ENCODE peak calls at places on chromosomes 7 and 10, in seven cellular contexts. E is tibial nerve; Z is neural crest cell; N is HCEC 1CT; I is psoas muscle; X is stimulated activated CD8-positive, alpha-beta memory T cell treated with anti-CD3 and anti-CD28 coated beads, Interleukin-15, amount 100 ng/mL, for 24 hours; B is naive thymus-derived CD4-positive, alpha-beta T cell. W is an unnamed sample.

GRCh38 chr7:27213904-27214586 is 14.2 kb upstream of the HOXA13 start:
- DNase-seq in E (no peak), Z (no peak), N (no peak), I (no peak), X (no peak), B (no peak), W (no peak)

GRCh38 chr10:27407271-27407670 is 96.8 kb upstream of the RAB18 start:
- DNase-seq in E (no peak), Z (no peak), N (no peak), I (no peak), X (no peak), B (no peak), W (no peak)

GRCh38 chr10:97566338-97566986 is 6.1 kb upstream of the ANKRD2 start:
- DNase-seq in E (no peak), Z (no peak), N (no peak), I (no peak), X (no peak), B (no peak), W (no peak)

GRCh38 chr7:148303295-148304013 is 287.1 kb upstream of the C7orf33 start:
- DNase-seq in E (peak), Z (no peak), N (no peak), I (peak), X (no peak), B (no peak), W (peak)

GRCh38 chr10:44143556-44143955 is 241.3 kb downstream of the CXCL12 start:
- DNase-seq in E (no peak), Z (no peak), N (no peak), I (no peak), X (no peak), B (no peak), W (no peak)

GRCh38 chr7:125201002-125201401 is 271.4 kb upstream of the POT1 start:
- DNase-seq in E (no peak), Z (no peak), N (no peak), I (no peak), X (no peak), B (no peak), W (no peak)

GRCh38 chr7:98584830-98585229 is 32.3 kb upstream of the NPTX2 start:
- DNase-seq in E (no peak), Z (no peak), N (no peak), I (no peak), X (no peak), B (no peak), W (no peak)

GRCh38 chr10:133133471-133134231 is 26.4 kb upstream of the KNDC1 start:
- DNase-seq in E (no peak), Z (no peak), N (no peak), I (peak), X (no peak), B (no peak), W (no peak)

GRCh38 chr7:93804726-93805125 is 85.8 kb downstream of the TFPI2 start:
- DNase-seq in E (no peak), Z (no peak), N (no peak), I (no peak), X (no peak), B (no peak), W (no peak)

GRCh38 chr7:69670701-69671100 is 72.4 kb downstream of the AUTS2 start:
- DNase-seq in E (no peak), Z (no peak), N (no peak), I (no peak), X (no peak), B (no peak), W (no peak)

GRCh38 chr7:7257899-7258692 is 75.8 kb downstream of the C1GALT1 start:
- DNase-seq in E (no peak), Z (no peak), N (no peak), I (no peak), X (no peak), B (no peak), W (no peak)

GRCh38 chr10:103659674-103660363 is 166.3 kb downstream of the NEURL1 start:
- DNase-seq in E (no peak), Z (no peak), N (peak), I (no peak), X (no peak), B (no peak), W (peak)

GRCh38 chr7:101232141-101232821 is 5.3 kb downstream of the CLDN15 start:
- DNase-seq in E (no peak), Z (no peak), N (no peak), I (no peak), X (no peak), B (no peak), W (no peak)

GRCh38 chr10:88672041-88672440 is 7.8 kb downstream of the LIPF start:
- DNase-seq in E (no peak), Z (no peak), N (no peak), I (no peak), X (no peak), B (no peak), W (no peak)

GRCh38 chr7:141945356-141945755 is 1.4 kb downstream of the CLEC5A start:
- DNase-seq in E (no peak), Z (no peak), N (peak), I (no peak), X (no peak), B (no peak), W (no peak)